ENCODE peak calls at places on chromosomes 5 and 9, in five cellular contexts. S is bronchial epithelial cell, O is left ventricle myocardium inferior, A is HAP-1, G is stomach. P is an unnamed sample.

GRCh38 chr9:87909310-87910041 is 8.3 kb upstream of the SPATA31C1 start:
- DNase-seq in S (no peak), O (no peak), A (no peak), G (peak), P (peak)

GRCh38 chr9:23851024-23851629 is 25.1 kb upstream of the ELAVL2 start:
- DNase-seq in S (peak), O (no peak), A (no peak), G (no peak), P (no peak)

GRCh38 chr9:96436063-96436455 is 13.9 kb upstream of the HABP4 start:
- DNase-seq in S (no peak), O (no peak), A (no peak), G (no peak), P (no peak)

GRCh38 chr5:100794218-100794617 is 108.9 kb downstream of the ST8SIA4 start:
- DNase-seq in S (no peak), O (no peak), A (no peak), G (no peak), P (no peak)

GRCh38 chr5:62386824-62387223 is 16.9 kb downstream of the DIMT1 start:
- DNase-seq in S (no peak), O (no peak), A (no peak), G (no peak), P (no peak)

GRCh38 chr9:7374966-7375650 is 424.5 kb downstream of the DMAC1 start:
- DNase-seq in S (no peak), O (no peak), A (no peak), G (no peak), P (no peak)

GRCh38 chr9:28539432-28539831 is 966.2 kb upstream of the C9orf72 start:
- DNase-seq in S (peak), O (no peak), A (no peak), G (no peak), P (no peak)

GRCh38 chr9:137370865-137371520 is 52.0 kb downstream of the EXD3 start:
- DNase-seq in S (no peak), O (no peak), A (no peak), G (peak), P (peak)

GRCh38 chr5:108381034-108381954 is 604 bp downstream of the FBXL17 start:
- DNase-seq in S (peak), O (peak), A (peak), G (peak), P (peak)

GRCh38 chr9:34558911-34559615 is 30.5 kb downstream of the CNTFR start:
- DNase-seq in S (no peak), O (no peak), A (no peak), G (no peak), P (no peak)

GRCh38 chr5:158414780-158415179 is 555.8 kb upstream of the CLINT1 start:
- DNase-seq in S (peak), O (no peak), A (no peak), G (no peak), P (no peak)

GRCh38 chr5:61809651-61810050 is 477.6 kb downstream of the ZSWIM6 start:
- DNase-seq in S (peak), O (no peak), A (no peak), G (peak), P (peak)

GRCh38 chr5:126446498-126447224 is 23.5 kb downstream of the GRAMD2B start:
- DNase-seq in S (peak), O (no peak), A (no peak), G (no peak), P (no peak)

GRCh38 chr9:134268308-134268724 is 57.9 kb upstream of the RXRA start:
- DNase-seq in S (no peak), O (no peak), A (no peak), G (peak), P (peak)

GRCh38 chr5:141862936-141863543 is 15.2 kb downstream of the PCDH1 start:
- DNase-seq in S (no peak), O (no peak), A (no peak), G (no peak), P (no peak)

GRCh38 chr5:176388003-176388340 is 426 bp downstream of the NOP16 start:
- DNase-seq in S (no peak), O (no peak), A (peak), G (no peak), P (no peak)

GRCh38 chr5:148855249-148856008 is 29.0 kb downstream of the ADRB2 start:
- DNase-seq in S (no peak), O (no peak), A (no peak), G (no peak), P (no peak)

GRCh38 chr9:34027845-34028574 is 20.7 kb downstream of the UBAP2 start:
- DNase-seq in S (no peak), O (no peak), A (no peak), G (no peak), P (no peak)

GRCh38 chr5:541148-541887 is 17.1 kb upstream of the SLC9A3 start:
- DNase-seq in S (no peak), O (peak), A (no peak), G (no peak), P (peak)

GRCh38 chr9:134965851-134966250 is 48.1 kb upstream of the FCN1 start:
- DNase-seq in S (no peak), O (no peak), A (no peak), G (no peak), P (no peak)

DNA sequence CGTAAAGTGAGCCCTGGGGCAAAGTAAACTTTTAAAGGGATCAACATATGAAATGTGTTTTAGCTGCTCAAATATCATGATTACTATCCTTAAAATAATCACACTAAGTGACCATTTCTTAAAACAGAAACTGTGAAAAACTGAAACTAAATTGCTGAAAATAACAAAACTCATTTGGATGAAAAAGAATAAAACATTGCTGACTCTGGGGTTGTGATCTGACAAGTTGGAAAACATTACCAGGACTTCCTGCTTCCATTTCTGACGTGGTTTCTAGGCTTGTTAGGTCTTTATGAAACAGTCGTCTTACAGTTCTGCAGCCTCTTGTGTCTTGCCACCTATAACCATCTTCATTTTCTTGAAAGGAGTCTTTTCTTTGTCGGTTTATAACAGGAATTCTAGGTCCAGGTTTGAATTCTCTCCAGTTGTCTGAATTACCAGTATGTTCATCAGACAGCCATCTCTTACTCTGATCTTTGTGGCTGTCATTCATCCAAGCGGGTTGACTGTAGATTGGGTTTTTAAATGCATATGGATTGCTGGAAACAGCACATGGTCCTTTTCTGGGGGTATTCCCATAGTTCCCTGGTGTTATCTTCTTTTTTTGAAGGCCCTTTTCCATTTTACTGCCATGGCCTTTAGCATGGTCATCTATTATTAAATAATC is 1.6 kb downstream of the TUT7 start:
- DNase-seq in S (no peak), O (no peak), A (no peak), G (no peak), P (no peak)
- H3K4me3 ChIP-seq in S (peak), O (peak), A (peak), G (peak), P (no peak)

GRCh38 chr9:37953775-37954437 is 50.0 kb upstream of the SLC25A51 start:
- DNase-seq in S (peak), O (no peak), A (no peak), G (no peak), P (no peak)
- H3K4me3 ChIP-seq in S (no peak), O (no peak), A (no peak), G (no peak), P (no peak)

GRCh38 chr5:69454460-69455249 is 37.9 kb upstream of the OCLN start:
- DNase-seq in S (no peak), O (no peak), A (peak), G (peak), P (peak)
- H3K4me3 ChIP-seq in S (no peak), O (no peak), A (peak), G (no peak), P (no peak)

GRCh38 chr5:103086547-103086946 is 33.4 kb downstream of the GIN1 start:
- DNase-seq in S (peak), O (no peak), A (no peak), G (no peak), P (no peak)
- H3K4me3 ChIP-seq in S (no peak), O (no peak), A (no peak), G (no peak), P (no peak)

GRCh38 chr9:84669293-84670105 is at the start of gene NTRK2:
- DNase-seq in S (peak), O (peak), A (no peak), G (no peak), P (peak)
- H3K4me3 ChIP-seq in S (peak), O (peak), A (no peak), G (peak), P (peak)

GRCh38 chr9:129237195-129237611 is 59.1 kb upstream of the IER5L start:
- DNase-seq in S (peak), O (no peak), A (no peak), G (no peak), P (no peak)
- H3K4me3 ChIP-seq in S (no peak), O (no peak), A (no peak), G (no peak), P (no peak)

GRCh38 chr9:109319631-109320233 is 1.1 kb downstream of the EPB41L4B start:
- DNase-seq in S (no peak), O (no peak), A (peak), G (peak), P (peak)
- H3K4me3 ChIP-seq in S (peak), O (peak), A (peak), G (peak), P (peak)

GRCh38 chr5:154059039-154059430 is 20.3 kb downstream of the MFAP3 start:
- DNase-seq in S (no peak), O (no peak), A (no peak), G (no peak), P (no peak)
- H3K4me3 ChIP-seq in S (no peak), O (no peak), A (no peak), G (no peak), P (no peak)